ENCODE peak calls at places on chromosome 22, in nine cellular contexts. Y is CD8-positive, alpha-beta memory T cell; D is upper lobe of right lung; K is small intestine; G is mammary epithelial cell; W is adrenal gland; X is CD4-positive, CD25-positive, alpha-beta regulatory T cell; V is SK-N-MC; N is mesendoderm. A is an unnamed sample.

GRCh38 chr22:22888509-22889353 is 1.1 kb downstream of the IGLL5 start:
- DNase-seq in D (no peak), G (no peak), K (no peak), N (no peak), X (no peak), V (no peak), W (no peak), Y (no peak), A (peak; percentile 16)

GRCh38 chr22:28742562-28742962 is 723 bp downstream of the HSCB start:
- DNase-seq in W (no peak), D (no peak), N (no peak), V (no peak), G (no peak), Y (no peak), K (no peak), X (no peak), A (no peak)

GRCh38 chr22:22171357-22172218 is 73.0 kb upstream of the VPREB1 start:
- DNase-seq in Y (no peak), K (no peak), W (no peak), X (no peak), G (peak; percentile 10), N (peak; percentile 55), D (no peak), V (no peak), A (peak; percentile 45)

GRCh38 chr22:35072939-35073338 is 7.0 kb downstream of the ISX start:
- DNase-seq in Y (no peak), D (no peak), G (peak; percentile 68), V (no peak), X (no peak), N (peak; percentile 79), W (no peak), K (no peak), A (no peak)

GRCh38 chr22:36659762-36660509 is 43.6 kb downstream of the CACNG2 start:
- DNase-seq in G (peak; percentile 88), Y (no peak), K (peak; percentile 52), N (peak; percentile 48), V (no peak), W (peak; percentile 98), D (peak; percentile 94), X (no peak), A (peak; percentile 95)

GRCh38 chr22:44571566-44572413 is 73.8 kb upstream of the RTL6 start:
- DNase-seq in X (no peak), W (no peak), D (peak; percentile 25), N (no peak), V (no peak), Y (no peak), K (no peak), G (no peak), A (no peak)

GRCh38 chr22:24482586-24482985 is 12.5 kb upstream of the UPB1 start:
- DNase-seq in V (peak; percentile 48), D (no peak), N (peak; percentile 31), X (no peak), K (no peak), W (no peak), Y (no peak), G (peak; percentile 77), A (no peak)

GRCh38 chr22:40741116-40741515 is 61.8 kb downstream of the MCHR1 start:
- DNase-seq in K (no peak), V (no peak), X (no peak), N (no peak), D (no peak), Y (no peak), G (no peak), W (no peak), A (no peak)

GRCh38 chr22:42792453-42792908 is 64.6 kb downstream of the ARFGAP3 start:
- DNase-seq in K (no peak), D (no peak), N (no peak), V (no peak), Y (no peak), X (no peak), G (no peak), W (no peak), A (no peak)

GRCh38 chr22:44128961-44129613 is 51.6 kb upstream of the PARVG start:
- DNase-seq in V (no peak), K (no peak), G (no peak), Y (no peak), W (no peak), X (no peak), D (peak; percentile 53), N (no peak), A (no peak)

GRCh38 chr22:29096736-29097669 is 24.2 kb downstream of the KREMEN1 start:
- DNase-seq in K (peak; percentile 31), X (no peak), D (no peak), Y (no peak), W (no peak), V (no peak), N (no peak), G (no peak), A (no peak)

DNA sequence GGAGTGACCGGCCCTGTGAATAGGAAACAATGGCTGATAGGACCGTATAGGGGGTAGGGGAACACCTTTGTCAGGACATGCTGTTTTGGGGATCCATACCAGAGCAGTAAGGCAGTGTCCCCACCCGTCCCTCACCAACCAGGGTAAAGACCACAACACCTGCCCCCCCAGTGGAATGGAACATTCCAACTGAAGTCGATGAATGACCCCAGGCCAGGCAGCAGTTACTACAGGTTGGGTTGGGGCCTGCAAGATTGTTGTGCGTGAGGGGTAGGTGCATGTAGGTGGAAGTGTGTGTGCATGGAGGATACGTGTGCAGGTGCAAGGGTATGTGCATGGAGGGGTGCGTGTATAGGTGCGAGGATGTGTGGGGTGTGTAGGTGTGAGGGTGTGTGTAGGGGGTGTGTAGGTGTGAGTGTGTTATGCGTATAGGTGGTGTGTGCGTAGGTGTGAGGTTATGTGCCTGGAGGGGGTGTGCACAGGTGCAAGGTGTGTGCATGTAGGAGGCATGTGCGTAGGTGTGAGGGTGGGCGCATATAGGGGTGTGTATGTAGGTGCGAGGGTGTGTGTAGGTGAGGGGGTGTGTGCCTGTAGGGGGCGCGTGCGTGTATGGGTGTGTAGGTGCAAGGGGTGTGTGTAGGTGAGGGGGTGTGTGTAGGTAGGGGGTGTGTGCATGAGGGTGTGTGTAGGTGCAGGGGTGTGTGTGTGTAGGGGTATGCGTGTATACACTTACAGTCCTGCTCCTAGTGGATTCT is 32.9 kb downstream of the PISD start:
- DNase-seq in X (no peak), D (no peak), W (no peak), V (no peak), K (no peak), G (no peak), Y (no peak), N (no peak), A (no peak)
- H3K27ac ChIP-seq in X (peak overlapping the region; percentile 90), D (peak overlapping the region; percentile 98), W (peak overlapping the region; percentile 94), V (no peak overlapping the region), K (peak overlapping the region; percentile 86), G (no peak overlapping the region), Y (peak overlapping the region; percentile 75), N (no peak overlapping the region), A (no peak overlapping the region)

GRCh38 chr22:19619144-19620009 is 94.9 kb upstream of the SEPTIN5 start:
- DNase-seq in G (no peak), W (no peak), N (no peak), V (no peak), X (no peak), Y (no peak), D (no peak), K (no peak), A (no peak)

GRCh38 chr22:19625331-19626041 is 88.8 kb upstream of the SEPTIN5 start:
- DNase-seq in V (no peak), K (no peak), Y (no peak), D (peak; percentile 54), W (no peak), G (no peak), X (no peak), N (no peak), A (no peak)

GRCh38 chr22:19621372-19622060 is 92.8 kb upstream of the SEPTIN5 start:
- DNase-seq in X (no peak), Y (no peak), N (peak; percentile 69), V (no peak), K (no peak), W (no peak), D (no peak), G (no peak), A (no peak)

GRCh38 chr22:19620742-19621371 is 93.4 kb upstream of the SEPTIN5 start:
- DNase-seq in W (no peak), Y (no peak), N (no peak), X (no peak), D (peak; percentile 63), G (no peak), K (no peak), V (no peak), A (no peak)

GRCh38 chr22:19622061-19622441 is 92.3 kb upstream of the SEPTIN5 start:
- DNase-seq in N (no peak), W (no peak), D (no peak), K (no peak), V (no peak), G (no peak), X (no peak), Y (no peak), A (no peak)
- H3K27ac ChIP-seq in N (no peak overlapping the region), W (no peak overlapping the region), D (peak overlapping the region; percentile 82), K (peak overlapping the region; percentile 43), V (peak overlapping the region; percentile 19), G (no peak overlapping the region), X (no peak overlapping the region), Y (no peak overlapping the region), A (no peak overlapping the region)

DNA sequence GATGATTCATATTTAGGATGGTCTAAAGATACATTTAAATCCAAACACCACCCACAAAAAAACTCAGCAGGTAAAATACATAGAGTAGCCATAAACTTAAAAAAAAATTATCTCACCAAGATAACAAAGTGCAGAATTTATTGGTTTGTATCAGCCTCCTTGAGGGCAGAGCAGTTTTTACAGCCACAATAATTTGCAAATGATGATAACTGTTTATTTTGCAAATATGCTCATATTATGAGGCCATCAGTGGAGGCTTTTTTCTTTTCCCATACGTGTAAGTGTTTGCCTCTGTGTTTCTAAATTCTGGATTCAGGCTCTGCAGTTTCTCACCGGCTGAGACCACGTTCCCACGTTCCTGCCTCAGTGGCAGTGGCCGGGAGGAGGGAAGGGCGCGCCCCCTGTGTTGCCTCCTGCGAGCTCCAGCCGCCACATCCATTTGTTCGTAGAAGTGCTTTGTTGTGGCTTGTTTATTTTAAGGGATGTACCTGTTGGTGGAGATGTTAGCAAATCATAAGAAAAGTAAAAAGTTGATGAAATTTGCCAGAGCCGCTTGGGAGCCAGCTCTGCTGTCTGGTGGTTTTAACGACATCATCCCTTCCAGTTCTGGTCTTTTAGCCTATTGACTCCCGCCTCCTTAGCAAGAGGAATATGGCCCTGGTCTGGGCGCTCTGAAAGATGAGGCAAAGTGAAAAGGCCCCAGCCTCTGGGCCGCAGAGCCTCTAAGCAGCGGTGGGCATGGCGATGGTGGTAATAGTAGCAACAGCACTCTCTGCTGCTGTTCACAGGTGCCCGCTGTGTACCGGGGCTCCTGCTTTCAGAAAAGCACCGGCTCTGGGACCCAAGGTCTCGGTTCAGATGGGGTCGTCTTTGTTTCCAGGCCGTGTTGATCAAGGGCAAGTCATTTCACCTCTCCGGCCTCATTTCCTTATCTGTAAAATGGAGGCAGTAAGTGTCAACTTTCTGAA is 66.7 kb upstream of the PPARA start:
- DNase-seq in G (peak; percentile 32), D (peak; percentile 48), W (peak; percentile 16), Y (no peak), X (no peak), K (peak; percentile 53), V (no peak), N (no peak), A (peak; percentile 11)
- H3K27ac ChIP-seq in G (peak overlapping the region; percentile 94), D (peak overlapping the region; percentile 98), W (peak overlapping the region; percentile 97), Y (no peak overlapping the region), X (no peak overlapping the region), K (peak overlapping the region; percentile 76), V (peak overlapping the region; percentile 94), N (no peak overlapping the region), A (peak overlapping the region; percentile 19)

GRCh38 chr22:37940698-37941376 is 12.6 kb downstream of the C22orf23 start:
- DNase-seq in G (no peak), N (no peak), V (no peak), D (no peak), Y (no peak), K (no peak), X (no peak), W (no peak), A (no peak)

GRCh38 chr22:37943471-37944198 is 9.8 kb downstream of the C22orf23 start:
- DNase-seq in Y (no peak), D (no peak), G (no peak), V (no peak), N (no peak), W (no peak), X (no peak), K (peak; percentile 29), A (no peak)
- H3K27ac ChIP-seq in Y (no peak overlapping the region), D (no peak overlapping the region), G (no peak overlapping the region), V (no peak overlapping the region), N (no peak overlapping the region), W (no peak overlapping the region), X (no peak overlapping the region), K (no peak overlapping the region), A (no peak overlapping the region)